ENCODE peak calls at places on chromosome 9, in nine cellular contexts. J is adrenal gland, T is neural progenitor cell, V is left ventricle myocardium inferior, G is A549, L is tibial artery, U is tibial nerve, A is upper lobe of left lung, Q is GM12865. B is an unnamed sample.

GRCh38 chr9:121367651-121368510 is 2.2 kb downstream of the STOM start:
- DNase-seq in J (no peak), T (peak; percentile 64), V (no peak), G (peak; percentile 27), L (no peak), U (no peak), A (no peak), Q (no peak), B (peak; percentile 29)

GRCh38 chr9:38272710-38273109 is 119.8 kb upstream of the ALDH1B1 start:
- DNase-seq in J (no peak), T (no peak), V (no peak), G (no peak), L (no peak), U (no peak), A (no peak), Q (no peak), B (no peak)

GRCh38 chr9:87081523-87081922 is 134.2 kb upstream of the GAS1 start:
- DNase-seq in J (no peak), T (no peak), V (no peak), G (no peak), L (no peak), U (no peak), A (no peak), Q (no peak), B (no peak)

GRCh38 chr9:72628191-72628590 is 106.8 kb downstream of the TMC1 start:
- DNase-seq in J (no peak), T (no peak), V (no peak), G (no peak), L (no peak), U (no peak), A (no peak), Q (no peak), B (no peak)

GRCh38 chr9:110031511-110032173 is 176.3 kb downstream of the C9orf152 start:
- DNase-seq in J (no peak), T (no peak), V (no peak), G (peak; percentile 60), L (no peak), U (no peak), A (no peak), Q (no peak), B (peak; percentile 92)

GRCh38 chr9:132749316-132749715 is 79.1 kb downstream of the GTF3C4 start:
- DNase-seq in J (no peak), T (no peak), V (no peak), G (no peak), L (no peak), U (no peak), A (peak; percentile 13), Q (no peak), B (no peak)

GRCh38 chr9:33167949-33168535 is 906 bp upstream of the B4GALT1 start:
- DNase-seq in J (no peak), T (no peak), V (no peak), G (no peak), L (no peak), U (no peak), A (peak; percentile 55), Q (peak; percentile 57), B (no peak)

GRCh38 chr9:2157277-2158105 is 142.3 kb downstream of the SMARCA2 start:
- DNase-seq in J (peak; percentile 70), T (peak; percentile 30), V (peak; percentile 24), G (peak; percentile 52), L (peak; percentile 28), U (no peak), A (peak; percentile 37), Q (peak; percentile 71), B (peak; percentile 78)

GRCh38 chr9:136572596-136573313 is 26.9 kb upstream of the NOTCH1 start:
- DNase-seq in J (no peak), T (no peak), V (peak; percentile 60), G (no peak), L (no peak), U (no peak), A (no peak), Q (no peak), B (no peak)

GRCh38 chr9:13576101-13576500 is 296.6 kb upstream of the MPDZ start:
- DNase-seq in J (no peak), T (no peak), V (no peak), G (no peak), L (no peak), U (no peak), A (no peak), Q (no peak), B (no peak)

GRCh38 chr9:124381073-124381945 is 33.9 kb downstream of the PSMB7 start:
- DNase-seq in J (no peak), T (no peak), V (no peak), G (no peak), L (no peak), U (no peak), A (no peak), Q (no peak), B (peak; percentile 33)

GRCh38 chr9:14433841-14434511 is 120.0 kb upstream of the NFIB start:
- DNase-seq in J (peak; percentile 14), T (no peak), V (no peak), G (peak; percentile 76), L (no peak), U (no peak), A (no peak), Q (peak; percentile 23), B (peak; percentile 74)

GRCh38 chr9:89037325-89037724 is 46.1 kb downstream of the S1PR3 start:
- DNase-seq in J (no peak), T (no peak), V (no peak), G (no peak), L (no peak), U (no peak), A (no peak), Q (no peak), B (no peak)

GRCh38 chr9:93893899-93894690 is 61.1 kb downstream of the BARX1 start:
- DNase-seq in J (no peak), T (no peak), V (no peak), G (no peak), L (no peak), U (no peak), A (peak; percentile 4), Q (no peak), B (no peak)

GRCh38 chr9:129103595-129103965 is 7.0 kb downstream of the CRAT start:
- DNase-seq in J (no peak), T (no peak), V (no peak), G (no peak), L (no peak), U (no peak), A (no peak), Q (no peak), B (no peak)

GRCh38 chr9:4175846-4176245 is 124.0 kb downstream of the GLIS3 start:
- DNase-seq in J (no peak), T (no peak), V (no peak), G (no peak), L (no peak), U (no peak), A (no peak), Q (no peak), B (no peak)

GRCh38 chr9:114240647-114241558 is 82.0 kb upstream of the ORM1 start:
- DNase-seq in J (no peak), T (no peak), V (no peak), G (no peak), L (no peak), U (no peak), A (no peak), Q (no peak), B (no peak)
- TF ChIP-seq CTCF in J (no peak), T (no peak), V (no peak), G (no peak), L (no peak), U (no peak), A (no peak), Q (no peak), B (no peak)

GRCh38 chr9:103789686-103790085 is 304.4 kb upstream of the SMC2 start:
- DNase-seq in J (no peak), T (peak; percentile 16), V (no peak), G (peak; percentile 18), L (no peak), U (no peak), A (no peak), Q (peak; percentile 41), B (no peak)
- TF ChIP-seq CTCF in J (peak; percentile 33), T (peak; percentile 46), V (peak; percentile 44), G (no peak), L (no peak), U (no peak), A (no peak), Q (peak; percentile 47), B (peak; percentile 58)

DNA sequence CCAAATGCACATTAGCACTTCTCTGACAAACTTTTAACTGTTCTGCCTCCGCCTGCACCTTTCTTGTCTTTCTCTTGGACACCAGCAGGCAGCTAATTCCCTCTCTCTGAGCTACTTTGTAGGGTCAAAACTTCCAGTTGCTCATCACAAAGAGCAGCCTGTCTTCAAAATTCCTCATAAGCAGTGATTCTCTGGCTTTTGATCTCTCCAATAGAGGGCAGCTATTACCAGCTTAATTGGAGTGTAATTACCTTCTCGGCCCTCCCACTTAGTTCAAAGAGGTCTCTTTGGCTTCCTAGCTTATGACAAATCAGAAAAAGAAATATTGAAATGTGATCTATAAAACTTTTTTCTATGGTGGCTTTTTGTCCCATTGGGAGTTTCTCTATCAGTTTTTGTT is 43.6 kb upstream of the RAD23B start:
- DNase-seq in J (no peak), T (peak; percentile 62), V (no peak), G (no peak), L (no peak), U (no peak), A (no peak), Q (peak; percentile 25), B (peak; percentile 43)
- TF ChIP-seq CTCF in J (peak; percentile 46), T (peak; percentile 19), V (peak; percentile 61), G (no peak), L (no peak), U (no peak), A (peak; percentile 26), Q (peak; percentile 25), B (peak; percentile 66)

GRCh38 chr9:117718085-117718484 is 13.9 kb downstream of the TLR4 start:
- DNase-seq in J (peak; percentile 25), T (no peak), V (no peak), G (no peak), L (peak; percentile 40), U (no peak), A (peak; percentile 39), Q (peak; percentile 73), B (peak; percentile 31)

GRCh38 chr9:117715411-117715989 is 11.3 kb downstream of the TLR4 start:
- DNase-seq in J (no peak), T (no peak), V (no peak), G (no peak), L (no peak), U (no peak), A (no peak), Q (no peak), B (no peak)

GRCh38 chr9:117718701-117719100 is 14.5 kb downstream of the TLR4 start:
- DNase-seq in J (no peak), T (no peak), V (no peak), G (no peak), L (no peak), U (no peak), A (no peak), Q (no peak), B (peak; percentile 55)

GRCh38 chr9:117709936-117710335 is 5.7 kb downstream of the TLR4 start:
- DNase-seq in J (no peak), T (no peak), V (no peak), G (no peak), L (no peak), U (no peak), A (no peak), Q (no peak), B (no peak)

DNA sequence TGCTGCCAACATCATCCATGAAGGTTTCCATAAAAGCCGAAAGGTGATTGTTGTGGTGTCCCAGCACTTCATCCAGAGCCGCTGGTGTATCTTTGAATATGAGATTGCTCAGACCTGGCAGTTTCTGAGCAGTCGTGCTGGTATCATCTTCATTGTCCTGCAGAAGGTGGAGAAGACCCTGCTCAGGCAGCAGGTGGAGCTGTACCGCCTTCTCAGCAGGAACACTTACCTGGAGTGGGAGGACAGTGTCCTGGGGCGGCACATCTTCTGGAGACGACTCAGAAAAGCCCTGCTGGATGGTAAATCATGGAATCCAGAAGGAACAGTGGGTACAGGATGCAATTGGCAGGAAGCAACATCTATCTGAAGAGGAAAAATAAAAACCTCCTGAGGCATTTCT is 10.1 kb downstream of the TLR4 start:
- DNase-seq in J (no peak), T (no peak), V (no peak), G (no peak), L (no peak), U (no peak), A (no peak), Q (peak; percentile 23), B (no peak)
- TF ChIP-seq CTCF in J (no peak), T (peak; percentile 10), V (no peak), G (no peak), L (no peak), U (no peak), A (no peak), Q (peak; percentile 21), B (peak; percentile 42)